ENCODE peak calls at places on chromosomes 11 and 22, in four cellular contexts. O is HepG2, G is K562, R is GM12878. E is an unnamed sample.

GRCh38 chr11:48063424-48063978 is 83.1 kb downstream of the PTPRJ start:
- DNase-seq in O (no peak), G (no peak), R (no peak), E (no peak)

GRCh38 chr22:37184380-37184755 is 3.7 kb downstream of the C1QTNF6 start:
- DNase-seq in O (no peak), G (no peak), R (no peak), E (no peak)

GRCh38 chr11:126338346-126339055 is 17.0 kb upstream of the ST3GAL4 start:
- DNase-seq in O (no peak), G (no peak), R (no peak), E (no peak)

GRCh38 chr11:46920709-46921108 is 2.4 kb upstream of the LRP4 start:
- DNase-seq in O (peak), G (no peak), R (no peak), E (no peak)

GRCh38 chr11:130528301-130528651 is 79.8 kb downstream of the ADAMTS15 start:
- DNase-seq in O (no peak), G (no peak), R (no peak), E (no peak)

GRCh38 chr11:63282579-63282978 is 39.2 kb upstream of the SLC22A25 start:
- DNase-seq in O (no peak), G (no peak), R (no peak), E (no peak)

GRCh38 chr11:94424662-94425061 is 23.4 kb upstream of the GPR83 start:
- DNase-seq in O (no peak), G (no peak), R (no peak), E (no peak)

GRCh38 chr22:39997939-39998726 is 3.4 kb downstream of the FAM83F start:
- DNase-seq in O (no peak), G (no peak), R (no peak), E (peak)

GRCh38 chr22:41844036-41844435 is 11.1 kb downstream of the SREBF2 start:
- DNase-seq in O (no peak), G (no peak), R (no peak), E (no peak)

GRCh38 chr11:128626913-128627665 is 39.7 kb upstream of the ETS1 start:
- DNase-seq in O (no peak), G (no peak), R (no peak), E (no peak)

GRCh38 chr11:93846411-93846810 is 4.0 kb downstream of the VSTM5 start:
- DNase-seq in O (no peak), G (no peak), R (no peak), E (no peak)

GRCh38 chr11:65429724-65430405 is 7.3 kb downstream of the NEAT1 start:
- DNase-seq in O (no peak), G (peak), R (no peak), E (no peak)

GRCh38 chr11:63639195-63639832 is 25.1 kb upstream of the PLAAT3 start:
- DNase-seq in O (no peak), G (no peak), R (no peak), E (no peak)

GRCh38 chr22:38744981-38745380 is 10.8 kb downstream of the SUN2 start:
- DNase-seq in O (no peak), G (no peak), R (no peak), E (no peak)

GRCh38 chr22:38607680-38608079 is 37.7 kb upstream of the DMC1 start:
- DNase-seq in O (peak), G (no peak), R (no peak), E (no peak)

GRCh38 chr11:4639931-4640330 is 2.7 kb downstream of the OR51D1 start:
- DNase-seq in O (no peak), G (no peak), R (no peak), E (no peak)

GRCh38 chr11:44774131-44774530 is 47.4 kb downstream of the TSPAN18 start:
- DNase-seq in O (no peak), G (no peak), R (no peak), E (peak)

GRCh38 chr11:69539416-69540117 is 58.1 kb downstream of the LINC01488 start:
- DNase-seq in O (no peak), G (no peak), R (no peak), E (no peak)

GRCh38 chr22:30205281-30206115 is 41.1 kb downstream of the LIF start:
- DNase-seq in O (peak), G (no peak), R (no peak), E (no peak)

GRCh38 chr22:30209642-30210041 is 36.9 kb downstream of the LIF start:
- DNase-seq in O (no peak), G (no peak), R (no peak), E (no peak)

GRCh38 chr22:30208631-30209603 is 37.6 kb downstream of the LIF start:
- DNase-seq in O (peak), G (peak), R (no peak), E (no peak)

GRCh38 chr22:30204742-30205111 is 41.8 kb downstream of the LIF start:
- DNase-seq in O (no peak), G (no peak), R (no peak), E (no peak)

DNA sequence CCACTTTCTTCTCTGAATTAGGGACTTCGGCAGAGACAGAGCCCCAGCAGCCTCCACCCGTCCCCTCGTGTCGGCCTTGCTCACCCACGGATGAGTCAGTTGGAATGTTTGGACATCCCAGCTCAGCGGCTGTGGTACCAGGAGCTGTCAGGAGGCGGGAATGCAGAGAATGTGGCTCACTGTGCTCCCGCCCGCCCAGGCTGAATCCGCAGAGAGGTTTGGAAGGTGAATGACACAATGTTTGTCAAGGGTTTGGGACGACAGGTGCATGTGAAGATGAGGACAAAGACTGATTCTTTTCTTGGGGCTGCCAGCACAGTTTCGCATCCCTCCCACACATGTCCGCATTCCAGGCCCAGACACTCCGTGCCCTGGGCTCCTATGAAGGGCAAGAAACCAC is 39.6 kb downstream of the LIF start:
- DNase-seq in O (peak), G (no peak), R (no peak), E (peak)
- TF ChIP-seq SP1 in O (no peak), G (no peak), R (no peak), E (no peak)

GRCh38 chr11:3006505-3007260 is 14.6 kb upstream of the NAP1L4 start:
- DNase-seq in O (no peak), G (no peak), R (no peak), E (no peak)
- TF ChIP-seq ESRRA in O (no peak), G (no peak), R (no peak), E (no peak)

DNA sequence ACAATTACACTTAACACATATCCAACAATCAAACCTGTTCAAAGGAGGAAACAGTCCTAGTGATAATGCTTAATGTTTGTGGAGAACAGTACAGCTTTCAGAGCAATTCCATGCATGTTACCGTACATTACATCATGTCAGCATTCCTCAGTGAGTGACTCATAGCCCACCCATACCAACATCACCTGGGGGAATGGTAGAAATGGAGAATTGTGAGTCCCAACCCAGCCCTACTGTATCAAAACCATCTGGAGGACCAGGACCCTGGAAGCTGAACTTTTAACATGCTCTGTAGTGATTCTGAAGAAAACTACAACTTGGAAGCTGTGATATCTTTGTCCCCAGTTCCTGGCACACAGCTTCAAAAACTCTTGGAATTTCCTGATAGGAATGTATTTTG is 301.2 kb downstream of the BUD13 start:
- DNase-seq in O (peak), G (no peak), R (no peak), E (no peak)
- TF ChIP-seq ETV6 in O (no peak), G (no peak), R (no peak), E (no peak)

GRCh38 chr11:75946531-75947530 is 131.8 kb downstream of the UVRAG start:
- DNase-seq in O (no peak), G (peak), R (no peak), E (no peak)
- TF ChIP-seq SP1 in O (no peak), G (no peak), R (no peak), E (no peak)

GRCh38 chr11:78935408-78936101 is 360.9 kb upstream of the NARS2 start:
- DNase-seq in O (no peak), G (no peak), R (no peak), E (no peak)

GRCh38 chr11:78941226-78941851 is 366.7 kb upstream of the NARS2 start:
- DNase-seq in O (no peak), G (no peak), R (no peak), E (no peak)

GRCh38 chr11:78943841-78944240 is 369.2 kb upstream of the NARS2 start:
- DNase-seq in O (no peak), G (peak), R (no peak), E (no peak)

GRCh38 chr11:78938036-78938435 is 363.4 kb upstream of the NARS2 start:
- DNase-seq in O (no peak), G (no peak), R (no peak), E (no peak)

DNA sequence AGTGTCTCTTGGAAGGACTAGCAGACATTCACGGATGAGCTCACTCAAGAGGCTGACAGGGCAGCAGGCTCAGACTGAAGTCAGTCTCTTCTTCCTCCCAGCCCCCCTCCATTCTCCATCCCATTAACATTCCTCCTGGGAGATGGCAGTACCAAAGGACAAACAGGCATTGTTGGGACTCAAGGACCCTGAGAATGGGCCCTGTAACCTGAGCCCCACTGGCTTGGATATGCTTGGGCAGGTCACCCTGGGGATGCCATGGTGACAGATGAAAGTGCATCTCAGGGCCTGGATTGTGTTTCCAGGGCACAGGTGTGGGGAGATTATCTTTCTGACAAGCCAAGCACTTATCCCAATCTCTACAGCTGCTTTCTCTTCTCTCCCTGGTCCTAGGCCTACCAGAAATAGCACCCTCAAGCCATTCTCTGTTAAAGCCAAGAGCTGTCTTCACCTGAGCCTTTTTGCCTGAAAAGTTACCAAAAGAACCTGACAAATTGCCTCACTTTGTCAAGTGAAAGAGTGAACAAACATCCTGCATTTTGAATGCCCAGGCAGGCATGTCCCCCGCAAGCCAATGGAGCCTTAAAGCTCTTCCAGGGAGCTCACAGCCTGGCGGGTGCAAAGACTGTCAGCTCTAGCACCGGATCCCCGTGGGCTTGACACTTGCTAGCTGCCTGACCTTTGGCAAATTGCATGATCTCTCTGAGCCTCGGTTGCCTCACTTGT is 366.0 kb upstream of the NARS2 start:
- DNase-seq in O (peak), G (no peak), R (no peak), E (peak)
- TF ChIP-seq ESRRA in O (no peak), G (no peak), R (no peak), E (no peak)

DNA sequence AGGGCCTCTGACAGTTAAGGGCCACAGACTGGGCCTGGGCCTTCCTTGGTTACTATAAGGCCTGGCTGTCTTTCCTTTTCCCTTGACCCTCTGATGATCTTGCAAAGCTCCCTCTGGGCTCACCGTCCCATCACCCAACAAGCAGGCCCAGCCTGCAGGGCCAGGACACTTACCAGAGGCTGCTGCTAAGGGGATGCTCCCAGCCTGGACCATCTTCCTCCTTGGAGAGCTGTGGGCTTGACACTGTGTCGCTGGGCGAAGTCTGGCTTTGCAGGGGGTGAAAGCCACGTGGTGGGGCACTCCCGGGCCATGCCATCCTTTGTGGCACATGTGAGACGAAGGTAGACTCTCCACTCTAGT is 3.9 kb downstream of the C11orf24 start:
- DNase-seq in O (no peak), G (no peak), R (no peak), E (no peak)
- TF ChIP-seq ETV6 in O (no peak), G (no peak), R (no peak), E (no peak)

GRCh38 chr11:11569936-11570491 is 51.8 kb downstream of the GALNT18 start:
- DNase-seq in O (no peak), G (no peak), R (no peak), E (no peak)

GRCh38 chr11:11568651-11569229 is 53.1 kb downstream of the GALNT18 start:
- DNase-seq in O (no peak), G (no peak), R (peak), E (no peak)

GRCh38 chr11:11570823-11571222 is 51.0 kb downstream of the GALNT18 start:
- DNase-seq in O (no peak), G (no peak), R (no peak), E (no peak)

GRCh38 chr11:11571893-11572292 is 49.9 kb downstream of the GALNT18 start:
- DNase-seq in O (no peak), G (no peak), R (no peak), E (no peak)

GRCh38 chr11:11567862-11568650 is 53.7 kb downstream of the GALNT18 start:
- DNase-seq in O (no peak), G (no peak), R (peak), E (no peak)
- TF ChIP-seq SP1 in O (no peak), G (no peak), R (no peak), E (no peak)